ENCODE peak calls at places on chromosomes 2 and 18, in seven cellular contexts. I is Right ventricle myocardium superior, N is PC-9, S is A172, T is right cardiac atrium, G is NCI-H524 treated with DMSO at 0.1 percent for 48 hours, Z is skeletal muscle cell. K is an unnamed sample.

GRCh38 chr18:8705280-8705940 is at the start of gene MTCL1:
- DNase-seq in T (peak; percentile 37), S (peak; percentile 47), I (no peak), G (no peak), N (peak; percentile 70), Z (no peak), K (no peak)

GRCh38 chr2:133177196-133177595 is 391.1 kb downstream of the NCKAP5 start:
- DNase-seq in G (no peak), I (no peak), T (no peak), N (no peak), S (no peak), Z (peak; percentile 70), K (no peak)

GRCh38 chr2:43218221-43218549 is 8.2 kb downstream of the ZFP36L2 start:
- DNase-seq in Z (no peak), G (no peak), I (no peak), T (no peak), N (no peak), S (no peak), K (no peak)

GRCh38 chr2:167253025-167253424 is 364.7 kb downstream of the XIRP2 start:
- DNase-seq in S (peak; percentile 35), N (no peak), I (no peak), Z (no peak), G (no peak), T (no peak), K (no peak)

GRCh38 chr2:43159797-43160196 is 66.6 kb downstream of the ZFP36L2 start:
- DNase-seq in G (no peak), Z (no peak), N (peak; percentile 34), S (peak; percentile 29), T (no peak), I (no peak), K (no peak)

GRCh38 chr2:127377262-127377661 is 10.5 kb downstream of the MAP3K2 start:
- DNase-seq in N (no peak), T (no peak), G (no peak), I (no peak), Z (no peak), S (no peak), K (no peak)

GRCh38 chr2:86223098-86223681 is 23.9 kb downstream of the MRPL35 start:
- DNase-seq in Z (peak; percentile 52), S (peak; percentile 51), N (no peak), I (peak; percentile 84), T (peak; percentile 74), G (no peak), K (peak; percentile 68)

GRCh38 chr2:216284708-216285107 is 87.6 kb downstream of the MARCHF4 start:
- DNase-seq in T (no peak), G (no peak), Z (no peak), S (no peak), I (no peak), N (no peak), K (no peak)

GRCh38 chr2:226963528-226963927 is 127.7 kb downstream of the RHBDD1 start:
- DNase-seq in I (no peak), T (no peak), S (peak; percentile 51), G (no peak), N (no peak), Z (peak; percentile 25), K (no peak)

GRCh38 chr2:205743137-205743536 is 60.8 kb downstream of the NRP2 start:
- DNase-seq in I (no peak), S (no peak), N (no peak), Z (no peak), G (no peak), T (no peak), K (no peak)

GRCh38 chr2:232592687-232593407 is 40.6 kb upstream of the EFHD1 start:
- DNase-seq in Z (peak; percentile 48), N (peak; percentile 59), I (no peak), S (peak; percentile 86), T (no peak), G (no peak), K (no peak)

GRCh38 chr2:188853307-188853706 is 120.9 kb upstream of the COL3A1 start:
- DNase-seq in N (no peak), S (no peak), Z (peak; percentile 90), G (peak; percentile 37), T (no peak), I (no peak), K (no peak)

GRCh38 chr2:98912221-98912851 is 23.7 kb downstream of the CRACDL start:
- DNase-seq in S (peak; percentile 91), I (no peak), T (peak; percentile 51), N (peak; percentile 59), G (no peak), Z (peak; percentile 96), K (peak; percentile 67)

GRCh38 chr18:35043207-35043606 is 2.0 kb downstream of the MAPRE2 start:
- DNase-seq in G (no peak), Z (no peak), N (no peak), T (no peak), S (no peak), I (no peak), K (no peak)

GRCh38 chr2:234682492-234683228 is 185.8 kb upstream of the ARL4C start:
- DNase-seq in G (no peak), T (no peak), S (peak; percentile 55), I (no peak), N (no peak), Z (peak; percentile 68), K (no peak)

GRCh38 chr18:57728941-57729511 is 74.1 kb downstream of the ATP8B1 start:
- DNase-seq in N (peak; percentile 34), Z (no peak), G (no peak), I (no peak), T (no peak), S (peak; percentile 30), K (no peak)

GRCh38 chr2:42457011-42457410 is 36.8 kb downstream of the KCNG3 start:
- DNase-seq in I (no peak), S (no peak), N (no peak), Z (no peak), G (no peak), T (no peak), K (no peak)

GRCh38 chr2:9753276-9753600 is 90.0 kb upstream of the TAF1B start:
- DNase-seq in S (peak; percentile 96), N (peak; percentile 56), T (peak; percentile 81), I (peak; percentile 74), Z (peak; percentile 80), G (no peak), K (peak; percentile 76)

GRCh38 chr18:5851998-5852397 is 43.3 kb downstream of the TMEM200C start:
- DNase-seq in S (no peak), G (no peak), N (no peak), T (no peak), Z (no peak), I (no peak), K (no peak)